ENCODE peak calls at places on chromosome 21, in four cellular contexts. N is AG10803, Y is IMR-90, S is breast epithelium. P is an unnamed sample.

GRCh38 chr21:27480841-27481261 is 514.0 kb upstream of the ADAMTS5 start:
- DNase-seq in N (peak), Y (peak), S (no peak), P (peak)

GRCh38 chr21:34166468-34166867 is 93.1 kb downstream of the MRPS6 start:
- DNase-seq in N (no peak), Y (no peak), S (no peak), P (peak)

GRCh38 chr21:39084073-39084472 is 99.2 kb downstream of the PSMG1 start:
- DNase-seq in N (no peak), Y (no peak), S (no peak), P (no peak)

GRCh38 chr21:34808569-34809204 is 139.9 kb downstream of the CLIC6 start:
- DNase-seq in N (peak), Y (peak), S (no peak), P (peak)

GRCh38 chr21:24428539-24429186 is 1178.6 kb downstream of the MRPL39 start:
- DNase-seq in N (no peak), Y (no peak), S (no peak), P (no peak)

GRCh38 chr21:39674794-39675193 is 62.1 kb downstream of the B3GALT5 start:
- DNase-seq in N (no peak), Y (no peak), S (no peak), P (no peak)

GRCh38 chr21:39093526-39093925 is 89.7 kb downstream of the PSMG1 start:
- DNase-seq in N (no peak), Y (no peak), S (no peak), P (no peak)

GRCh38 chr21:21200939-21201610 is 202.9 kb downstream of the NCAM2 start:
- DNase-seq in N (peak), Y (peak), S (no peak), P (no peak)

GRCh38 chr21:39000496-39000895 is 182.8 kb downstream of the PSMG1 start:
- DNase-seq in N (no peak), Y (peak), S (no peak), P (no peak)

GRCh38 chr21:25934771-25935224 is 200.0 kb downstream of the GABPA start:
- DNase-seq in N (peak), Y (peak), S (peak), P (peak)

GRCh38 chr21:33975548-33976081 is 60.0 kb upstream of the ATP5PO start:
- DNase-seq in N (peak), Y (peak), S (no peak), P (peak)

GRCh38 chr21:33686386-33686785 is 44.1 kb downstream of the ITSN1 start:
- DNase-seq in N (no peak), Y (no peak), S (no peak), P (no peak)

GRCh38 chr21:25179116-25179515 is 428.2 kb downstream of the MRPL39 start:
- DNase-seq in N (peak), Y (peak), S (no peak), P (peak)

GRCh38 chr21:31426235-31426797 is 82.3 kb upstream of the TIAM1 start:
- DNase-seq in N (no peak), Y (no peak), S (no peak), P (peak)

GRCh38 chr21:31425158-31425557 is 81.1 kb upstream of the TIAM1 start:
- DNase-seq in N (no peak), Y (no peak), S (no peak), P (no peak)

DNA sequence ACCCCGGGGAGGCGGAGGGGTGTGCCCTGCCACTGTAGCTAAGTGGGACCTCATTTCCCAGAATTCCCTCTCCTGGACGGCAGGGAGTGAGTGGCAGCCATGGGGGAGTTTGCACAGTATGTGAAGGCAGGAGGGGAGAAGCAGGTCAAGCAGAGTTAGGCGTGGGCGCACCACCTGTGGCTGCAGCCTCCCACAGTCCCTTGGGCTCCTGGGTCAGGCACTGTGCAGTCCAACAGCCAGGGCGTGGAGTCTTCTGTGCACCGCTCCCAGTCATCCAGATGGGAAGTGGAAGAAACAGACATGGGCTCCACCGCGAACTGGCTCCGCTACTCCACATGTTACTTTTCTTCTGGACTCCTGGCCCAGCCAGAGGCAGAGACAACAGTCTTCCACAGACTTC is 85.4 kb upstream of the TIAM1 start:
- DNase-seq in N (no peak), Y (no peak), S (no peak), P (no peak)
- H3K4me3 ChIP-seq in N (no peak), Y (no peak), S (no peak), P (no peak)

DNA sequence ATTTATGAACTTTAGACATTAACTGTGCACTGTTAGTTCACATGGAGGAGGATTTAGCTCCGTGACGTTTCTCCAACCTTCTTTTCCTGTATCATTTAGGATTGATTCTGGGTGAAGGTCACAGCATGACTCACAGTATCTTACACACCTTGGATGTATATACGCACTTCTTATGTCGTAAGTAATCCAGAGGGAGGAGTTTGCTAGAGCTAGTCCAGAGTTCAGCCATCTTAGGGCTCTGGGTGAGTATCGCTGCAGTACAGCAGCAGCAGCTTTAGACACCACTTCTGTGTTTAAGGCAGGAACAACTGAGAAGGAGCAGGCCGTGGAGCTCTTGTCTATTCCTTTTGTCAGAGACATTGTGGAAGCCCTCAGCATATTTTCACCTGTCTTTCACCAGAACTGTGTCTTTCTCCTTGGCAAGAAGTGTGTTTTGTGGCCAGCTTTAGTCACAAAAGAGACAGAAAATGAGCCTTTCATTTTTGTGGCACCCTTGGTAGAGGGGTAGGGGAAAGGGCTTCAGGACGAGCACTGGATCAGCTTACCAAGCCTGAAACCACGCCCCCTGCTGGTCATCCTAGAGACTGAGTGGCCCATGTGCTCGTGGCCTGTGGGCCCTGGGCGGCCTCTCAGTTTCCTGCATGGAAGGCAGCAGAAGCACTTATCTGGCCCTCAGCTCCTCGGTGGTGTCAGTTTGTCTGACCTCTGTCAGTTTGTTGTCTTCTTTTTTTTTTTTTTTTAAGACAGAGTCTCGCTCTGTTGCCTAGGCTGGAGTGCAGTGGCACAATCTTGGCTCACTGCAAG is 64.0 kb downstream of the ADARB1 start:
- DNase-seq in N (peak), Y (peak), S (no peak), P (peak)
- TF ChIP-seq CTCF in N (peak), Y (peak), S (peak), P (peak)

DNA sequence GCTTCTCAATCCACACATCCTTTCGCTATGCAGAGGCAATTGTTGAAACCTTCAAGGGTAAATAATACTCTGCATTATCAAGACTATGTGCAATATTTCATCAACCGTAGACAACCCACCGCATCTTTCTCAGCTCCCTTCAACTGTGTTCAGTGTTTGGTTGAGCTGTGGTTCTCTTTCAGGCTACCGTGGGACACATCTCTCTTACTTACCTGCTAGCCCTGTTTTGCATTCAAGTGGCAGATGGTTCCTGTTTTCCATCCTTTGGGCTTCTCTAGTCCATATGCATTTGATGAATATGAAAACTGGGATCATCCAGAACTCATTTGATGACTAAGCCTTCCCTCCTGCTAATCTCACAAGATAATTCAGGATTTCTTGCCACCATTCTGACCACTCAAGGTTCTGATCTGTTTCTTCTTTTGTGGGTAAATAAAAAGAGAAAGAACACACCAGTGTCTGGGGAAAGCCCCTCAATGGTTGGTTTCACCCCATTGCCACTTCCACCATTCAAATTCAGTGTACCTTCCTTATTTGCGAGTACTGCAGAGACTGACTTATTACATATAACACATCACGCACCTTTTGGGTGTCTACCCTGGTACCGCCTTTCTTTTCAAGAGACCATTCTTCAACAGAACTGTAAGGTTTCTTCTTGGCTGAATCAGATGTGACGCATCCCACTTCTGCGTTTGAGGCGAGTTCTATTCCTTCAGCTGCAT is 61.7 kb downstream of the BACE2 start:
- DNase-seq in N (no peak), Y (no peak), S (no peak), P (no peak)
- H3K4me3 ChIP-seq in N (no peak), Y (no peak), S (no peak), P (no peak)

DNA sequence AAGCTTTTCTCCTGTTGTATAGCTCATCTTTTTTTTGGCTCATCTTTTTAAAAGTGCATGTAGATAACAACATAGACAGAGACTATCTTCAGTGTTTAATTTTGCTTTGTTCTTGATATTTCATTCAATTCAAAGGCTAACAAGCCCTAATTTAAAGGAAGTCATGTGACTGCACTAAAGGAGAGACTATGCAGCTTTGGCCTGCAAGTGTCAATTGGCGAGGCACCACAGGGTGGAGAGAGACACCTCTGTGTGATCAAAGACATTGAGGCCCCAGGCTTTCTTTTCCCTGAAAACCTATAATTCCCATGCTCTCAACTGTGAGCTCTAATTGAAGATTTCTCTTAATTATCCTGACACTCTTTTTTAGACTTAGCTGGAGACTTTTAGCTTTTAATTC is 53.6 kb downstream of the CHODL start:
- DNase-seq in N (no peak), Y (no peak), S (no peak), P (no peak)
- TF ChIP-seq CTCF in N (no peak), Y (no peak), S (no peak), P (no peak)

DNA sequence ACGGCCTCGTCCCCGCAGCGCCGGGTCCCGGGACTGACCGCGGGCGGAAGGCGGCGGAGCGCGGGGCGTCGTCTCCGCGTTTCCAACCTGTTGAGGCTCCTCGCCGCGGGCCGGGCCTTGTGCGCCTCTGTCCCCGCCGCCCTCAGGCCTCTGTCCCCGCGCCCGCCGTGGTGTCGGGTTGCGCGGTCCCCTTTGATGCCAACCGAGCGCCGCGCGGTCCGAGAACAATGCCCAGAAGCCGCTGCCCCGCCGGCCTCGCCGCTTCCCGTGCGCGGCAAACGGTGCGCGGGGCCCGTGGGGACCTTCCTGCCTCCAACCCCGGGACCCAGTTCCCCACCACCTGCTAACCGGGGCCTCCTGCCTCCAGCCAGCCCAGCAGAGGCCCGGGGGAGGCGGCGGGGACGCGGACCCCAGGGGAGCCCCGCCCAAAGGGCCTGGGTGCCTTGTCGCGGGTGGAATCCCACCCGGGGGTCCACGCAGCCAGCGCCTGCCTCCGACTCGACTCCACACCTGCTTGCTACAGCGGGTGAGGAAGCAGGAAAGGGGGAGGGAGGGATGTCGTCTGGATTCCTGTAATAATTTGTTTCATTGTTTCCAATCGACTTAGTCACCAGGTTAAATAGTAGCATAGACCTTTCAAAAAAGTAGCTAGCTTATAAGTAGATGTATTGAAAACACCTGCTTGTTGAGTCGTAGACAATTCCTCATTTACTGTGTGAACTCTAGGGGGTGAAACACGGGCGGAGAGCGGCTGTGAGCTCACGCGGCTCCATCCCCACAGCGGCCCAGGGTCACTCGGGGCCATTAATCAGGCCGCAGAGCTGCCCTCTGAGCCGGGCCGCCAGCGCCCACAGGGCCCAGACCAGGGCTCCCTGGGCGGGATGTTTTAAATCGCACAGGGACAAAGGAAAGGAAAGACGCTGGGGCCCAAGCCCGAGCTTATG is 1.1 kb downstream of the COL18A1 start:
- DNase-seq in N (no peak), Y (peak), S (no peak), P (peak)
- H3K4me3 ChIP-seq in N (peak), Y (peak), S (peak), P (peak)

DNA sequence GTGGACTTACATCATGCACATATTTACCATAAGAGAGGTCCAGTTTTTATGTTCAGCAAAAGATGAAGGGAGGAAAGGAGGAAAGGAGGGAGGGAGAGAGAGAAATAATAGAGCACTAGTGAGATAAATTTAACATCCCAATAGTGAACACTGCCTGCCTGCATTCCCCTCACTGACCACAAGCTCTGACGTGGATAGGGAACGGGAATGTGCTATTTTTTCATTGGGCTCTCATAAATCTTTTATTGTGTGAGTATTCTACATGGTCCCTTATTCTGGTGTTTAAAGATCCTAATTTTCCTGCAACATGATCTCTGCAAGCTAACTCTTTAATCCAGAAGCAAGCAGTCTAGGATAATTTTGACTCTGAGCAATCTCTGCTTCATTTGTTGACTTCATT is 82.2 kb downstream of the TTC3 start:
- DNase-seq in N (peak), Y (peak), S (no peak), P (no peak)
- TF ChIP-seq CTCF in N (no peak), Y (no peak), S (no peak), P (no peak)

GRCh38 chr21:41778974-41779600 is 12.2 kb upstream of the RIPK4 start:
- DNase-seq in N (no peak), Y (no peak), S (peak), P (no peak)
- H3K4me3 ChIP-seq in N (no peak), Y (no peak), S (no peak), P (no peak)

DNA sequence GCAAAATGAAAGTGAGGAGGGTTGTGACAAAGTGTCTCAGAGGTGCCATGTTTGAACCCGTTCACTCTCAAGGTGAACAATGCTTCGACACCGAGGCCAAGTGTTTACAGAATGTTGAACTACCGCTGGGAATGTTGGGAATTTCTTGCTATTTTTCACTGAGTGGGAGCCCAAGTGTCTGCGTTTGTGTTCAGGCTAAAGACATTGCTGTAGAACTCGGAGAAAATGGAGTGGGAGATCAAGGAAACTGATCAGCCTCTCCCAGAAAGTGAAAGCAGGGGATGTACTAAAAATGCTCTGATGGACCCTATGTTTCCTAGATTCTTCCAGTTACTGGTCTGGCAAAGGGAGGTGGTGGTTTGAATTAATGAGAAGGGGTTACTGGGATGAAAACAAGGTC is 207.5 kb downstream of the BACH1 start:
- DNase-seq in N (no peak), Y (no peak), S (no peak), P (no peak)
- TF ChIP-seq CTCF in N (no peak), Y (no peak), S (no peak), P (no peak)

DNA sequence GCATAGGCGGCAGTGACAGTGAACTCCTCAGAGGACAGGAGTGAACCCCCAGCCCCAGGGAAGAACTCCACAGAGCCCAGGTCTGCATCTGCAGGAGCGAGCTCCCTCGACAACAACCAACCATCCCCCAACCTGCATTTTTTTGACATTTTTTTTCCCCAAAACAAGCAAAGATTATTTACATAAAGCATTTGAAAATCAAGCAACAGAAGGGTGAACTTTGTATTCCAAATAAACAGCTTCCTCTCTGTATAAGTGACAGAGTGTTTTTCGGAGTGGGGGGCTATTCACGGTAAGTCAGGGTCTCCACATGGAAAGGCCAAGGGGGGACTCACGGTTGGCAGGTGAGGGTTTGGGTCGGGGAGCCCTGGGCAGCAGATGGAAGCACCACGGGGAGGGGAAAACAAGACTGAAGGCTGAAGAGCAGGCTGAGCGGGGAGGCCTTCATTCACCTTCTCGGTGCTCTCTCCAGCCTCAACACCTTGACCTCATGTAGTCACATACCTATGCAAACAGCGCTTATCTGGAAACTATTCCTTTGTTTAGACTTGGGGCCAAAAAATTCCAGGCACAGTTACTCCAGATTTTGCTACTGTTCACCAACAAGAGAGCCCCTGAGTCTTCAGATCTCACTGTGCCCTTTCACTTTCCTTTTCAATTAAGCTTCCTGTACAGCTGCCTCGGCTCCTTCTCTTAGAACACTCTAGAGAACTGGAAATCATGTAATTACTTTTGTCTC is 27.6 kb downstream of the C2CD2 start:
- DNase-seq in N (peak), Y (peak), S (peak), P (peak)
- H3K4me3 ChIP-seq in N (peak), Y (peak), S (peak), P (peak)